ENCODE peak calls at places on chromosomes 7 and 10, in five cellular contexts. J is Caco-2; M is esophagus muscularis mucosa; S is dorsolateral prefrontal cortex; L is CD8-positive, alpha-beta memory T cell. Y is an unnamed sample. For H3K27me3, the result is how much of the 10 kb centered on the place peaks cover.

GRCh38 chr10:48903151-48903550 is 36.5 kb downstream of the LRRC18 start:
- DNase-seq in J (no peak), M (no peak), S (no peak), L (no peak), Y (no peak)

GRCh38 chr10:129833988-129834387 is 130.1 kb downstream of the EBF3 start:
- DNase-seq in J (no peak), M (no peak), S (no peak), L (no peak), Y (no peak)

GRCh38 chr10:6083523-6084475 is 5.0 kb upstream of the RBM17 start:
- DNase-seq in J (no peak), M (no peak), S (no peak), L (no peak), Y (no peak)

GRCh38 chr10:5971886-5972285 is 5.5 kb downstream of the IL15RA start:
- DNase-seq in J (no peak), M (peak), S (no peak), L (no peak), Y (no peak)

GRCh38 chr7:18877874-18878273 is 239.6 kb downstream of the TWIST1 start:
- DNase-seq in J (no peak), M (no peak), S (no peak), L (no peak), Y (no peak)

GRCh38 chr10:63929826-63930467 is 408.7 kb downstream of the REEP3 start:
- DNase-seq in J (no peak), M (no peak), S (no peak), L (no peak), Y (no peak)

GRCh38 chr7:112510032-112510742 is 29.4 kb downstream of the LSMEM1 start:
- DNase-seq in J (no peak), M (no peak), S (no peak), L (no peak), Y (no peak)

GRCh38 chr7:44811093-44811492 is 14.6 kb downstream of the PPIA start:
- DNase-seq in J (no peak), M (no peak), S (no peak), L (no peak), Y (no peak)

GRCh38 chr10:63133787-63134557 is 844 bp downstream of the NRBF2 start:
- DNase-seq in J (no peak), M (no peak), S (no peak), L (no peak), Y (no peak)

GRCh38 chr10:78899098-78899754 is 169.5 kb upstream of the ZMIZ1 start:
- DNase-seq in J (no peak), M (peak), S (no peak), L (no peak), Y (no peak)

GRCh38 chr10:14624600-14624999 is 150.1 kb downstream of the FAM107B start:
- DNase-seq in J (no peak), M (no peak), S (no peak), L (no peak), Y (no peak)

GRCh38 chr10:114548662-114549061 is 109.4 kb downstream of the ABLIM1 start:
- DNase-seq in J (peak), M (no peak), S (no peak), L (no peak), Y (peak)

GRCh38 chr7:129569811-129570215 is 41.7 kb upstream of the NRF1 start:
- DNase-seq in J (peak), M (no peak), S (no peak), L (no peak), Y (no peak)

GRCh38 chr10:95278061-95278988 is 12.5 kb downstream of the PDLIM1 start:
- DNase-seq in J (no peak), M (peak), S (no peak), L (no peak), Y (no peak)

GRCh38 chr10:123146892-123147634 is 873 bp upstream of the HMX2 start:
- DNase-seq in J (no peak), M (peak), S (no peak), L (no peak), Y (no peak)

GRCh38 chr10:77680811-77681210 is 43.2 kb upstream of the KCNMA1 start:
- DNase-seq in J (no peak), M (no peak), S (no peak), L (no peak), Y (no peak)

GRCh38 chr7:144004703-144005102 is 4.6 kb downstream of the OR6B1 start:
- DNase-seq in J (no peak), M (peak), S (no peak), L (no peak), Y (no peak)

GRCh38 chr7:42315631-42316030 is 78.6 kb upstream of the GLI3 start:
- DNase-seq in J (no peak), M (no peak), S (no peak), L (no peak), Y (no peak)

GRCh38 chr7:70498232-70498631 is 633.7 kb upstream of the GALNT17 start:
- DNase-seq in J (no peak), M (no peak), S (no peak), L (no peak), Y (no peak)

GRCh38 chr10:61159253-61159652 is 215.3 kb upstream of the RHOBTB1 start:
- DNase-seq in J (no peak), M (no peak), S (no peak), L (no peak), Y (no peak)

GRCh38 chr10:98134431-98135221 is at the start of gene R3HCC1L:
- DNase-seq in J (peak), M (peak), S (peak), L (peak), Y (peak)

GRCh38 chr7:11343136-11343535 is 369.5 kb downstream of the PHF14 start:
- DNase-seq in J (no peak), M (no peak), S (no peak), L (no peak), Y (no peak)

GRCh38 chr7:33720870-33721269 is 184.5 kb upstream of the BMPER start:
- DNase-seq in J (no peak), M (no peak), S (no peak), L (no peak), Y (no peak)

GRCh38 chr10:131091682-131092081 is 219.8 kb downstream of the TCERG1L start:
- DNase-seq in J (no peak), M (no peak), S (no peak), L (no peak), Y (no peak)

GRCh38 chr10:102580230-102580629 is 64.0 kb upstream of the TRIM8 start:
- DNase-seq in J (no peak), M (no peak), S (no peak), L (no peak), Y (no peak)

GRCh38 chr10:3790272-3790671 is 5.3 kb upstream of the KLF6 start:
- DNase-seq in J (no peak), M (no peak), S (no peak), L (no peak), Y (no peak)

GRCh38 chr7:64180989-64181388 is 26.0 kb upstream of the ZNF735 start:
- DNase-seq in J (no peak), M (no peak), S (no peak), L (no peak), Y (no peak)

GRCh38 chr7:128350708-128351295 is 7.1 kb upstream of the RBM28 start:
- DNase-seq in J (no peak), M (no peak), S (no peak), L (no peak), Y (no peak)

GRCh38 chr7:128353189-128353588 is 8.3 kb downstream of the PRRT4 start:
- DNase-seq in J (no peak), M (no peak), S (no peak), L (no peak), Y (no peak)

GRCh38 chr7:128352636-128353035 is 8.9 kb downstream of the PRRT4 start:
- DNase-seq in J (no peak), M (no peak), S (no peak), L (no peak), Y (no peak)

GRCh38 chr7:128352138-128352537 is 8.4 kb upstream of the RBM28 start:
- DNase-seq in J (no peak), M (no peak), S (no peak), L (peak), Y (no peak)

DNA sequence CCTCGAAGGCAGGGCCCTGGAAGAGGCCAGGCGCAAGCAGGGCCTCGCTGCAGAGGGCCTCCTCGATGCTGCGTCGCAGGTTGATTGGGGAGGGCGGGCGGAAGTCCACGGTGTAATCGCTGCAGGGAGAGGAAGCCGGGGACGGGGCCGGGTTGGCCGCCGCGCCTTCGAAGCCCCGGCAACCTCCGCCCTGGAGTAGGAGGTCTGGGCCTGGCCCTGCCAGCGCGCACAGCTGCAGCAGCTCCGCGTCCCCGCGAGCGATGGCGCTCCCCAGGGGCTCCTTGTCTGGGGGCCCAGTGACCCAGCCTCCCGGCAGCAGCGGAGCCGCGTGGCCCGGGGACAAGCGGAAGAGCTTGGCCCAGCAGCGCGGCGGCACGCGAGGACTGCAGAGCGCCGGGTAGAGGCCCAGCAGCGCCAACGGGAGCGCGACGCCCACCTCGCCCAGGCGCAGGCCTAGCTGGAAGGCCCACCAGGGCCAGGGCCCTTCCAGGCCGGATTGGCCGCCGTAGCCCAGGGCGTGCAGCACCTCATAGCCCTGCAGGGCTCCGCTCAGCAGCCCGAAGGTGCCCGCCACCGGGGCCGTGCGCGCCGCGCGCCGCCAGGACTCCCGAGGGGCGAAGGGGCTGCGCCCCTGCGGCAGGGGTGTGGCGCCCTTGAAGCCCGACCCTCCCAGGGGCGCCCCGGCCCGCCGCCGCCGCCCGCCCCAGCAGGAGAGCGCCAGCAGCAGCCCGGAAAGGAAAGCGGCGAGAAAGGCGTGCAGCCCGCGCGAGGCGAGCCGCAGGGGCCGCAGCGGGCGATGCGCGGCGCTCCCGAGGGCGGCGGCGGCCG is 7.8 kb upstream of the RBM28 start:
- DNase-seq in J (no peak), M (no peak), S (no peak), L (peak), Y (no peak)
- H3K4me3 ChIP-seq in J (no peak), M (peak), S (peak), L (no peak), Y (peak)

DNA sequence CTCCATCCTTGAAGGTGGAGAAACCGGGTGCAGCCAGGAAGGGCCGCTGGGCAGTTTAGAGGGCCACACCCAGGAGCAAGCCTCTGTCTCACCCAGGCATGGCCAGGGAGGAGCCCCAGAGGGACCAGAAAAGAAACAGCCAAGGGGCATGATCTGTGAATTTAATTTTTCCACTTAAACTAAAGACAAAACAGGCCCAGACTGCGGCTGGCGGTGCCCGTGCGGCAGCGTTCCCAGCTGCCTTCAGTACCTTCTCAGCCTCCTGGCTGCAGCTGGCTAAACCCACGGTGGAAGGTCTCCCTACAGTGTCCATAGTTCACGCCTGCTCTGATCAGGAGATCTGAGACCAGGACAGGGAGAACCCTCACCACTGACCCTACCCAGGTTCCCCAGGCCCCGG is 12.9 kb downstream of the UNCX start:
- DNase-seq in J (peak), M (no peak), S (no peak), L (no peak), Y (no peak)
- H3K27me3 ChIP-seq in J (under half), M (half or more), S (half or more), L (half or more), Y (half or more)

DNA sequence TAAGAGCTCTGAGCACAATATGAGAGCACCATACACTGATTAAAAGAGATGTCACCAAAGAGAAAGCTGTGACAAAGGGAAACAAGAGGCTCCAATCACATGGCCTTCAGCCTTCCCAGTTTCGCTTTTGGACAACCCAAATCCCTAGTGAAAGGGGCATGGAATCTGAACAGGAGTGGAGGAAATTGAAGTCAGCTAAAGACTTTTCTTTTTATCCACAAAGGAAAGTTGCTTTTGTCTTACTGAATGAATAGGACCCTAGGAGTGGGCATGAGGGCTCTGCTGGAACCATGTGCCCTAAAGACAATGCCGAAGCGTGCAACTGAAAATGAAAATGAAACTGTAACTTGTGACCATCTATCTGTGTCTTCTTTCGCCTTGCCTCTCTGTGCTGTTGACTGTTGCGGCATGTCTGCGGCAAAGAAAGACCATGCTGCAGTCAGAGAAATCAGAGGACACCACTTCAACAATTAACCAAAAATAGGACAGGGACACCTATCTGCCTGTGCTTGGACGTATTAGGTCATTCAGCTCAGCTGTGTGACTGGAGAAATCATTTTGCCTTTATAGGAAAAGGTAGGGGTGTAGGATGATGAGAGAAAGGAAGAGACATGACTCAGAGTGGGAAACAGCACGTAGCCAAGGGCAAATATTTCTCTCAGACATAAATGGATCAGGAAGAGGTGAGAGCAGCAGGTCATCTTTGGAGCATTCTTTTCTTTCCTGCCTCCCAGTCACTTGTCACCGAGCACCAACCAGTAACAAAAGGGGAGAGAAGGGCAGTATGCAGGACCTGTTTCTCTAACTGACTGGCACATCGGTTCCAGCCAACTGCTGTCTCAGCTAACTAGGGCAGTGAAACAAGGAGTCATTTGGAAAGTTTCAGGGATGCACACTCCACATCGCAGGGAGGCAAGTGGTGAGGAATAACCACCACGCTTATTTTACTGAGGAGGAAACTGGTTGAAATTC is 12.3 kb downstream of the CAV2 start:
- DNase-seq in J (no peak), M (no peak), S (no peak), L (peak), Y (no peak)
- H3K4me3 ChIP-seq in J (peak), M (peak), S (peak), L (peak), Y (no peak)

GRCh38 chr7:101165075-101165957 is at the start of gene VGF:
- DNase-seq in J (peak), M (peak), S (peak), L (peak), Y (no peak)

GRCh38 chr7:101166909-101167644 is 1.7 kb upstream of the VGF start:
- DNase-seq in J (no peak), M (no peak), S (no peak), L (no peak), Y (no peak)

GRCh38 chr7:101167645-101168411 is 2.5 kb upstream of the VGF start:
- DNase-seq in J (no peak), M (no peak), S (no peak), L (no peak), Y (no peak)

GRCh38 chr7:101165958-101166602 is 711 bp upstream of the VGF start:
- DNase-seq in J (no peak), M (no peak), S (no peak), L (no peak), Y (no peak)

DNA sequence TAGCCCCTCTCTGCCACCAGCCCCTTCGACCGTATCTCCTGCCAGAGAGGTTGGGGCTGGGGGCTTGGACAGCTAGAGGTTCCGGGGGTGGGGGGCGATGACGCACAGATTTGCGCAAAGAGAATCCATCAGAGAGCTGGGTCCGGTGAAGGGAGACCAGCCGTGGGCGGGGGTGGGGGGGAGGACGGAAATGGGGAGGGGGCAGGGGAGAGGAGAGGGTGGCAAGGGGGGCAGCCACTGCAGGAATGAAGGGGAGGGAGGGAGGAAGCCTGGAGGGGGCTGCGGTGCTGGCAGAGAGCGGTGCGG is 1.2 kb upstream of the VGF start:
- DNase-seq in J (no peak), M (no peak), S (no peak), L (no peak), Y (no peak)
- H3K27me3 ChIP-seq in J (under half), M (half or more), S (under half), L (half or more), Y (under half)

GRCh38 chr7:1844336-1844955 is 174.4 kb downstream of the ELFN1 start:
- DNase-seq in J (peak), M (no peak), S (no peak), L (peak), Y (no peak)

GRCh38 chr7:1844956-1845390 is 174.9 kb downstream of the ELFN1 start:
- DNase-seq in J (peak), M (no peak), S (no peak), L (peak), Y (no peak)

GRCh38 chr7:1843921-1844335 is 173.9 kb downstream of the ELFN1 start:
- DNase-seq in J (peak), M (no peak), S (no peak), L (peak), Y (no peak)

GRCh38 chr7:1842321-1843221 is 172.5 kb downstream of the ELFN1 start:
- DNase-seq in J (peak), M (no peak), S (no peak), L (peak), Y (no peak)

DNA sequence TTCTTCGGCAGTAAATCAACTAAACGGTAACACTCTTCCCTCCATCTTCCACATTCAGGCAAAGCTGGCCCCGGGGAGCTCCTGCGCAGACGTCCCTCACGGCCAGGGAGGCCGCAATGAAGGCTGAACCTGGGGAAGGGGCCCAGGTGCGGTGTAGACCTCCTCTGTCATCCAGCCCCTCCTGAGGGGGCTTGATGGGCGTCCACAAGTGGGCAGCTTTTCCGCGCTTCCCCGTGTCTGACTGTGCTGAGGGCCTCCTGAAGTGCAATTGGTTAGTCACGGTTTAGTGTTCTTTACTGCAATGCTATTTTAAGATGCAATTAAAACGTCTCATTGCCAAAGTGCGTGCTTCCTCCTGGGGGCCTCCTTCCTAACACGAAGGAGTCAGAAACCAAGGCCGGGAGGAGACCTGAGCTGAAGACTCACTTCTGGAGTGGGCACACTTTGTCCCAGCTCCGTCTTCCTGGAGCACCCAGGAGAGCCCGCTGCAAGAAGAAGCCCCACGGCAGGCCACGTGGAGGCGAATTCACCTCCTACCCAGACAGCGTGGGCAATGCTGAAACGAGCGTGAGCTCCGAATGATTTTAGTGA is 173.3 kb downstream of the ELFN1 start:
- DNase-seq in J (peak), M (no peak), S (no peak), L (peak), Y (no peak)
- H3K4me3 ChIP-seq in J (no peak), M (no peak), S (no peak), L (no peak), Y (no peak)

DNA sequence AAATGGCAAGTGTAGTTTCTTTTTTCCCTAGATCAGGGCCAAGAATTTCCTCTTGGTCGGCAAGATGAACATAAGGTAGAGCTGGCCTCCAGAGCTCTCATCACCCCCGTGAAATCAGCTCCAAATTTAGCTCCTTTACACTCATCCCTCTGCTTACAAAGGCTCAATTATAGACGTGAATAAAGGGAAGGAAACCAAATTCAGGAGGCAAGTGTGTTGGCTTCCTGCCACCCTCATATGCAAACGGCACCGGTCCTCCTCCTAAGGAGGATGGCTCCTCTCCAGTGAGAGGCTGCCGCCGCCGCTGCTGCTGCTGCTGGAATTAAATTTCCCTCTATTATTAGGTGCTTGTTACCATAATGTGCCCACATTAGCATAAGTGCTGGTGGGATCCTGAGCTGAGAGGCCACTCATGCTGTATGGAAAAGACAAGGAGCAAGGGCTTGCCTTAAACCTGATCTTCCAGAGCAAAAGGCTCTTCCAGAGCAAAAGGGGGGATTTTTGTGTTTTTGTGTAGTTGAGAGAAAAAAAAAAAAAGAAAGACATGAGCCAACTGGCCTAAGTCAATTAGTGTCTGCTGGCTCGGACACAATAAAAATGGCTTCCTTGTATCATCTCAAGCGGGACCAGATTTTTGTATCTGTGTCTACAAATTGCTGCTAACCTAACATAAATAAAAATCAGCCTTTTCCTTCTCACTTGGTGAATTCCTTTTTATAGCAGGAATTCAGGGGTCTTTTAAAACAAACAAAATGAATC is 68.4 kb downstream of the CDHR3 start:
- DNase-seq in J (no peak), M (no peak), S (peak), L (no peak), Y (no peak)
- H3K27me3 ChIP-seq in J (under half), M (under half), S (under half), L (under half), Y (under half)

GRCh38 chr10:24128066-24128751 is 80.7 kb upstream of the KIAA1217 start:
- DNase-seq in J (no peak), M (no peak), S (no peak), L (no peak), Y (no peak)
- H3K4me3 ChIP-seq in J (no peak), M (no peak), S (no peak), L (no peak), Y (no peak)